ENCODE peak calls at places on chromosome X, in seven cellular contexts. F, H, Z, S, Q, A and U are unnamed samples.

GRCh38 chrX:45172890-45173289 is 27.8 kb downstream of the DIPK2B start:
- DNase-seq in Q (no peak), S (no peak), Z (no peak), H (peak; percentile 53), F (no peak), A (no peak), U (no peak)

GRCh38 chrX:133542476-133542875 is 127.2 kb upstream of the GPC4 start:
- DNase-seq in S (no peak), F (no peak), A (no peak), Q (no peak), H (no peak), Z (no peak), U (no peak)

GRCh38 chrX:20285513-20285912 is 18.8 kb upstream of the RPS6KA3 start:
- DNase-seq in Z (no peak), S (no peak), F (no peak), A (no peak), Q (no peak), H (no peak), U (no peak)

GRCh38 chrX:49934148-49934547 is 11.8 kb downstream of the CLCN5 start:
- DNase-seq in A (no peak), H (no peak), F (no peak), S (no peak), Q (no peak), Z (no peak), U (no peak)

GRCh38 chrX:141701081-141701480 is 2.5 kb upstream of the SPANXD start:
- DNase-seq in H (peak; percentile 55), Z (no peak), Q (no peak), F (no peak), A (no peak), S (no peak), U (no peak)

GRCh38 chrX:11380187-11380586 is 87.0 kb downstream of the AMELX start:
- DNase-seq in F (no peak), Q (no peak), S (no peak), Z (no peak), H (no peak), A (no peak), U (no peak)

GRCh38 chrX:10450959-10451355 is 169.4 kb downstream of the MID1 start:
- DNase-seq in H (no peak), S (no peak), A (no peak), Q (no peak), Z (no peak), F (no peak), U (no peak)

GRCh38 chrX:49193542-49193964 is 6.4 kb downstream of the SYP start:
- DNase-seq in Z (no peak), S (no peak), A (no peak), Q (no peak), H (no peak), F (no peak), U (no peak)

GRCh38 chrX:24245201-24245600 is 68.7 kb downstream of the SUPT20HL2 start:
- DNase-seq in S (peak; percentile 20), Z (peak; percentile 3), A (no peak), Q (no peak), H (peak; percentile 88), F (no peak), U (no peak)

GRCh38 chrX:106608016-106608415 is 3.8 kb upstream of the RADX start:
- DNase-seq in H (peak; percentile 70), Q (no peak), Z (no peak), A (no peak), S (no peak), F (no peak), U (no peak)

DNA sequence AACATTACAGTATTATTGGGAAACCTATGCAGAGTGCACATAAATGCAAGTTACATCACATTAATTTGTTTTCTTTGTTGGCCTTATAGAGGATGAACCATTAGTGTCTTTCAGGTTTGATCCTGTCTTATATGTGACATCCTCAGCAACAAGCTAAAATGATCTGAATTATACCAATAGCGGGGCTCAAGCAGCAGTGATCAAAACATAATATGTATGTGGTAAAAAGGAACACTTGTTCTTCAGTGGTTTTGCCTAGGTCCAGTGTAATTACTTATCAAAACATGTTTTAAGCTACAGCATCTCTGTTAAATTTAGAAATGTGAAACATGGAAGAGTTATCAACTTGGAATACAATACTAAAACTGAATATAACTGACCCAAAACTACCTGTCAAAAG is 9.1 kb downstream of the TAF9B start:
- DNase-seq in F (no peak), S (no peak), H (no peak), A (no peak), Q (no peak), Z (no peak), U (no peak)
- H3K4me1 ChIP-seq in F (no peaks in the 10 kb centered on the region), S (no peaks in the 10 kb centered on the region), H (no peaks in the 10 kb centered on the region), A (no peaks in the 10 kb centered on the region), Q (no peaks in the 10 kb centered on the region), Z (no peaks in the 10 kb centered on the region), U (no peaks in the 10 kb centered on the region)

GRCh38 chrX:40049084-40049641 is 48.6 kb downstream of the BCOR start:
- DNase-seq in A (no peak), Q (no peak), S (no peak), H (no peak), F (no peak), Z (no peak), U (no peak)
- H3K36me3 ChIP-seq in A (peaks cover 3% of the 10 kb centered on the region), Q (peaks cover 39% of the 10 kb centered on the region), S (peaks cover 39% of the 10 kb centered on the region), H (peaks cover 24% of the 10 kb centered on the region), F (peaks cover 58% of the 10 kb centered on the region), Z (peaks cover 20% of the 10 kb centered on the region), U (peaks cover 51% of the 10 kb centered on the region)

GRCh38 chrX:17328837-17329236 is 46.2 kb upstream of the NHS start:
- DNase-seq in S (no peak), A (no peak), Z (no peak), Q (no peak), F (no peak), H (no peak), U (no peak)
- H3K27me3 ChIP-seq in S (no peaks in the 10 kb centered on the region), A (no peaks in the 10 kb centered on the region), Z (no peaks in the 10 kb centered on the region), Q (no peaks in the 10 kb centered on the region), F (no peaks in the 10 kb centered on the region), H (no peaks in the 10 kb centered on the region), U (no peaks in the 10 kb centered on the region)

GRCh38 chrX:100681581-100681980 is 37.6 kb downstream of the SRPX2 start:
- DNase-seq in Z (no peak), F (no peak), Q (no peak), H (no peak), S (no peak), A (no peak), U (no peak)
- H3K4me1 ChIP-seq in Z (peaks cover 8% of the 10 kb centered on the region), F (no peaks in the 10 kb centered on the region), Q (no peaks in the 10 kb centered on the region), H (no peaks in the 10 kb centered on the region), S (no peaks in the 10 kb centered on the region), A (no peaks in the 10 kb centered on the region), U (no peaks in the 10 kb centered on the region)

DNA sequence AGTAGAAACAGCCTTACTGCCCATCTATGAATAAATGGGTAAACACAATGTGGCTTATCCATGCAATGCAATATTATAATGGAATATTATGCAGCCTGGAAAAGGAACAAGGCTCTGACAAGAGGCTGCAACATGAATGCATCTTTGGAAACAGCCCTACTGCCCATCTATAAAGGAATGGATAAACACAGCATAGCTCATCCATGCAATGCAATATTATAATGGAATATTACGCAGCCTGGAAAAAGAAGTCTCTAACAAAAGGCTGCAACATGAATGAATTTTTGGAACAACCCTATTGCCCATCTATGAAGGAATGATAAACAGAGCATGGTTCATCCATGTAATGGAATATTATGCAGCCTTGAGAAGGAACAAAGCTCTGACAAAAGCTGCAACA is 161.0 kb downstream of the CRLF2 start:
- DNase-seq in F (no peak), H (no peak), Q (no peak), Z (no peak), S (no peak), A (no peak), U (no peak)
- H3K36me3 ChIP-seq in F (no peaks in the 10 kb centered on the region), H (no peaks in the 10 kb centered on the region), Q (no peaks in the 10 kb centered on the region), Z (no peaks in the 10 kb centered on the region), S (peaks cover 1% of the 10 kb centered on the region), A (no peaks in the 10 kb centered on the region), U (no peaks in the 10 kb centered on the region)